ENCODE peak calls at places on chromosomes 3 and 15, in ten cellular contexts. L is uterus; R is upper lobe of right lung; E is iPS DF 6.9; A is aorta; Z is tibial artery; T is heart right ventricle; V is psoas muscle; F is CD8-positive, alpha-beta memory T cell; G is stomach. I is an unnamed sample.

GRCh38 chr3:151813777-151814176 is at the start of gene AADAC:
- DNase-seq in Z (no peak), F (no peak), L (no peak), R (no peak), G (no peak), A (no peak), T (no peak), E (no peak), V (no peak), I (no peak)

GRCh38 chr15:63157891-63158431 is 684 bp upstream of the RPS27L start:
- DNase-seq in E (peak; percentile 22), T (no peak), F (no peak), R (no peak), A (no peak), Z (peak; percentile 74), V (peak; percentile 53), L (peak; percentile 70), G (peak; percentile 31), I (peak; percentile 71)

GRCh38 chr15:63856711-63857458 is 23.1 kb upstream of the HERC1 start:
- DNase-seq in F (no peak), A (no peak), L (no peak), T (no peak), V (no peak), R (no peak), E (no peak), G (no peak), Z (no peak), I (no peak)

GRCh38 chr3:73874596-73874995 is 249.9 kb upstream of the PDZRN3 start:
- DNase-seq in V (no peak), E (no peak), G (no peak), A (no peak), Z (no peak), L (no peak), R (no peak), F (no peak), T (no peak), I (no peak)

GRCh38 chr3:45712434-45713110 is 23.4 kb downstream of the SACM1L start:
- DNase-seq in V (no peak), G (no peak), T (no peak), L (no peak), R (no peak), E (no peak), F (no peak), Z (no peak), A (no peak), I (no peak)

GRCh38 chr15:67708500-67708899 is 116.8 kb upstream of the SKOR1 start:
- DNase-seq in A (no peak), R (no peak), G (no peak), Z (no peak), L (no peak), F (no peak), V (no peak), E (no peak), T (no peak), I (no peak)

GRCh38 chr15:36585774-36586173 is 6.3 kb downstream of the CDIN1 start:
- DNase-seq in F (no peak), T (no peak), E (no peak), G (no peak), A (no peak), L (no peak), R (no peak), Z (no peak), V (no peak), I (no peak)

GRCh38 chr3:27507515-27508266 is 23.5 kb upstream of the SLC4A7 start:
- DNase-seq in T (no peak), F (no peak), G (peak; percentile 36), Z (no peak), A (no peak), R (no peak), L (no peak), E (no peak), V (no peak), I (no peak)

GRCh38 chr3:17489139-17489538 is 253.3 kb downstream of the TBC1D5 start:
- DNase-seq in L (no peak), F (no peak), G (no peak), Z (no peak), R (no peak), E (no peak), T (no peak), V (no peak), A (no peak), I (no peak)

GRCh38 chr15:78064544-78064943 is 13.0 kb downstream of the TBC1D2B start:
- DNase-seq in G (no peak), F (no peak), L (no peak), A (no peak), R (no peak), T (no peak), Z (peak; percentile 4), V (no peak), E (no peak), I (no peak)

GRCh38 chr15:78067328-78068241 is 9.9 kb downstream of the TBC1D2B start:
- DNase-seq in F (no peak), R (no peak), V (no peak), E (no peak), L (no peak), G (peak; percentile 69), T (no peak), A (no peak), Z (peak; percentile 80), I (no peak)

GRCh38 chr15:78063966-78064365 is 13.5 kb downstream of the TBC1D2B start:
- DNase-seq in R (no peak), L (no peak), Z (peak; percentile 48), E (no peak), T (no peak), G (no peak), V (no peak), A (no peak), F (no peak), I (no peak)

GRCh38 chr15:78065973-78066946 is 11.3 kb downstream of the TBC1D2B start:
- DNase-seq in V (no peak), Z (peak; percentile 59), R (no peak), F (no peak), T (no peak), L (no peak), E (no peak), A (no peak), G (no peak), I (no peak)

DNA sequence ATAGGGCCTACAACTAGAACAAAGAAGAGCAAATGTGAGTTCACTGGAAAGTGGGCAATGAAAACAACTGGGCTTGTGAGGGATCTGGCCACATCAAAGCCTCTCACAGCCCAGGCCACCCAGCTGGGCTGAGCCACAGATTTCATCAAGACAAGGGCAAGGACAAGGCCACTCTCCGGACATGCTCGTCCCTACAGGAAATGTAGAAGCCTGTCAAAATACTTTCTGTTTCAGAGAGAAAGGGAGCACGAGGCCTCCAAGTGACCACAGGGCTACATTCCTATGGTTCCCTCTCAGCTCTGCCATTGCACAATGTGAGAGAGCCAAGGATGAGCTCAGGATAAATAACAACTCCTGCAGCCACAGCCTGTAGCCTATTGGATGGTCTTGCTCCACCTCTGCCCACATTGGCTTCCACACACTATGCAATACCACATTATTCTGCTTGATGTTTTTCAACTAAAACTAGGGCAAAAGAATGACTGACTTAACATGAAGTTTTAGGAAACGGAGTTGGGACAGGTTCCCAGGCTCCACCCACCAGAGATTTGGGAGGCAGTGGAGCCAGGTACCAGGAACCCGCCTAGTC is 12.1 kb downstream of the TBC1D2B start:
- DNase-seq in G (peak; percentile 47), R (peak; percentile 78), T (peak; percentile 52), F (no peak), E (no peak), L (peak; percentile 89), A (no peak), V (peak; percentile 71), Z (peak; percentile 91), I (peak; percentile 92)
- H3K4me1 ChIP-seq in G (peaks cover 100% of the 10 kb centered on the region), R (peaks cover 92% of the 10 kb centered on the region), T (peaks cover 89% of the 10 kb centered on the region), F (peaks cover 95% of the 10 kb centered on the region), E (peaks cover 14% of the 10 kb centered on the region), L (peaks cover 32% of the 10 kb centered on the region), A (peaks cover 13% of the 10 kb centered on the region), V (peaks cover 73% of the 10 kb centered on the region), Z (no peaks in the 10 kb centered on the region), I (no peaks in the 10 kb centered on the region)

DNA sequence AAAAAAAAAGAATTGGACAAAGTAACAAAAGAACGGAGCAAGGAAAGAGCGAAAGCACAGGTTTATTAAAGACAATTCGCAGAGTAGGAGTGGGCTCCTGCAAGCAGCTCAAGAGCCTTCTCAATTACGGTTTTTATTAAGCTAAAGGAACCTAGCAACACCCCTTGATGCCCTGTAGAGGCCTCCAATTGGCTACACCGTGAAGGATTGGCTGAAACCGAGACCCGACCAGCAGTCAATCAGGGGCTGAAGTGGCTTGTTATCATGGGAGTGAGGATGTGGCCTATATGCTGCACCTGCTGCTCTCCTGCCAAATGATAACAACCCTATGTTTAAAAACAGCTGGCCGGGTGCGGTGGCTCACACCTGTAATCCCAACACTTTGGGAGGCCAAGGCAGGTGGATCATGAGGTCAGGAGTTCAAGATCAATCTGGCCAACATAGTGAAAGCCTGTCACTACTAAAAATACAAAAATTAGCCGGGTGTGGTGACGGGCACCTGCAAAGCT is 20.4 kb upstream of the AP3B2 start:
- DNase-seq in L (no peak), G (no peak), V (no peak), Z (no peak), R (no peak), A (no peak), E (no peak), T (no peak), F (no peak), I (no peak)
- H3K4me1 ChIP-seq in L (no peaks in the 10 kb centered on the region), G (no peaks in the 10 kb centered on the region), V (no peaks in the 10 kb centered on the region), Z (no peaks in the 10 kb centered on the region), R (no peaks in the 10 kb centered on the region), A (no peaks in the 10 kb centered on the region), E (no peaks in the 10 kb centered on the region), T (no peaks in the 10 kb centered on the region), F (no peaks in the 10 kb centered on the region), I (no peaks in the 10 kb centered on the region)

GRCh38 chr3:42019953-42020260 is 58.0 kb upstream of the ULK4 start:
- DNase-seq in E (no peak), T (no peak), L (no peak), A (no peak), F (no peak), G (no peak), Z (no peak), R (no peak), V (no peak), I (no peak)

GRCh38 chr3:42023380-42023779 is 61.5 kb upstream of the ULK4 start:
- DNase-seq in V (no peak), Z (no peak), A (no peak), T (no peak), L (no peak), R (no peak), F (no peak), E (no peak), G (no peak), I (peak; percentile 46)

GRCh38 chr3:42024578-42025387 is 62.9 kb upstream of the ULK4 start:
- DNase-seq in L (no peak), E (no peak), T (no peak), G (no peak), F (no peak), V (no peak), Z (no peak), A (no peak), R (no peak), I (peak; percentile 57)

GRCh38 chr3:42020681-42021307 is 58.9 kb upstream of the ULK4 start:
- DNase-seq in A (no peak), F (no peak), E (no peak), Z (no peak), G (no peak), T (no peak), R (no peak), L (peak; percentile 34), V (no peak), I (no peak)

GRCh38 chr3:42022355-42022754 is 60.5 kb upstream of the ULK4 start:
- DNase-seq in R (no peak), V (peak; percentile 26), E (no peak), T (no peak), G (no peak), L (no peak), F (no peak), A (no peak), Z (no peak), I (no peak)
- H3K4me1 ChIP-seq in R (peaks cover 54% of the 10 kb centered on the region), V (peaks cover 79% of the 10 kb centered on the region), E (peaks cover 3% of the 10 kb centered on the region), T (peaks cover 95% of the 10 kb centered on the region), G (peaks cover 92% of the 10 kb centered on the region), L (peaks cover 28% of the 10 kb centered on the region), F (peaks cover 18% of the 10 kb centered on the region), A (peaks cover 3% of the 10 kb centered on the region), Z (peaks cover 4% of the 10 kb centered on the region), I (peaks cover 95% of the 10 kb centered on the region)

GRCh38 chr3:13259831-13260230 is 160.3 kb downstream of the NUP210 start:
- DNase-seq in T (no peak), F (no peak), L (no peak), V (no peak), R (no peak), G (no peak), E (no peak), A (no peak), Z (no peak), I (no peak)
- H3K4me1 ChIP-seq in T (peaks cover 3% of the 10 kb centered on the region), F (peaks cover 8% of the 10 kb centered on the region), L (no peaks in the 10 kb centered on the region), V (peaks cover 10% of the 10 kb centered on the region), R (no peaks in the 10 kb centered on the region), G (no peaks in the 10 kb centered on the region), E (peaks cover 2% of the 10 kb centered on the region), A (no peaks in the 10 kb centered on the region), Z (no peaks in the 10 kb centered on the region), I (no peaks in the 10 kb centered on the region)

I was measured in right atrium auricular region.